ENCODE peak calls at places on chromosomes 12 and 14, in six cellular contexts. E, O, M, N, W and R are unnamed samples.

GRCh38 chr14:67908061-67908767 is 88.6 kb downstream of the RAD51B start:
- DNase-seq in E (no peak), M (no peak), N (no peak), O (no peak), W (no peak), R (no peak)

GRCh38 chr12:15756822-15757221 is 32.4 kb downstream of the EPS8 start:
- DNase-seq in N (no peak), O (no peak), M (no peak), W (no peak), E (no peak), R (peak; percentile 29)

GRCh38 chr12:5561057-5561456 is 129.1 kb downstream of the NTF3 start:
- DNase-seq in W (no peak), O (no peak), M (no peak), N (no peak), E (no peak), R (no peak)

GRCh38 chr12:88219861-88220260 is 77.8 kb downstream of the TMTC3 start:
- DNase-seq in E (no peak), N (no peak), O (no peak), W (no peak), M (no peak), R (no peak)

GRCh38 chr12:102118874-102119273 is 1.0 kb downstream of the NUP37 start:
- DNase-seq in O (no peak), N (no peak), E (no peak), M (no peak), W (no peak), R (no peak)

GRCh38 chr12:96107236-96107635 is 71.8 kb upstream of the LTA4H start:
- DNase-seq in M (no peak), N (no peak), W (no peak), E (no peak), O (no peak), R (no peak)

GRCh38 chr14:94003397-94003796 is 6.3 kb downstream of the CCDC197 start:
- DNase-seq in W (no peak), O (no peak), M (no peak), E (no peak), N (no peak), R (no peak)

GRCh38 chr12:124413915-124414314 is 119.0 kb downstream of the RFLNA start:
- DNase-seq in O (no peak), W (no peak), E (no peak), M (no peak), N (no peak), R (no peak)

GRCh38 chr12:12029653-12030052 is 41.1 kb upstream of the BCL2L14 start:
- DNase-seq in N (no peak), E (no peak), M (no peak), O (no peak), W (no peak), R (no peak)

GRCh38 chr12:32532951-32533350 is 133.6 kb downstream of the FGD4 start:
- DNase-seq in O (no peak), E (no peak), M (no peak), W (no peak), N (peak; percentile 29), R (no peak)

GRCh38 chr12:104569348-104570173 is 112.8 kb downstream of the CHST11 start:
- DNase-seq in N (no peak), O (no peak), W (no peak), E (peak; percentile 77), M (peak; percentile 10), R (no peak)

GRCh38 chr14:92553456-92553855 is 39.9 kb downstream of the RIN3 start:
- DNase-seq in E (no peak), W (peak; percentile 73), N (no peak), O (no peak), M (no peak), R (no peak)

GRCh38 chr14:58812050-58812690 is 174.4 kb downstream of the DACT1 start:
- DNase-seq in E (no peak), M (no peak), W (peak; percentile 37), N (peak; percentile 37), O (no peak), R (no peak)

GRCh38 chr12:6233121-6233971 is 33.1 kb downstream of the CD9 start:
- DNase-seq in E (no peak), W (no peak), M (no peak), O (no peak), N (no peak), R (no peak)